ENCODE peak calls at places on chromosomes 7 and 10, in ten cellular contexts. One of them, this sample, is unnamed.

GRCh38 chr10:90937645-90938258 is 16.9 kb upstream of the ANKRD1 start:
- DNase-seq in GM12865: no peak
- DNase-seq in Calu3: no peak
- DNase-seq in cardiac fibroblast: no peak
- DNase-seq in AG10803: no peak
- DNase-seq in H9: no peak
- DNase-seq in brain microvascular endothelial cell: no peak
- DNase-seq in MCF 10A: no peak
- DNase-seq in SK-N-SH: no peak
- DNase-seq in ovary: no peak
- DNase-seq in this sample: no peak

GRCh38 chr7:25557930-25558329 is 329.6 kb upstream of the NPVF start:
- DNase-seq in ovary: no peak
- DNase-seq in H9: no peak
- DNase-seq in cardiac fibroblast: no peak
- DNase-seq in GM12865: no peak
- DNase-seq in SK-N-SH: no peak
- DNase-seq in AG10803: no peak
- DNase-seq in MCF 10A: no peak
- DNase-seq in Calu3: no peak
- DNase-seq in brain microvascular endothelial cell: no peak
- DNase-seq in this sample: no peak

GRCh38 chr10:95183451-95184230 is 10.4 kb upstream of the ACSM6 start:
- DNase-seq in MCF 10A: peak; percentile 80
- DNase-seq in cardiac fibroblast: peak; percentile 85
- DNase-seq in Calu3: peak; percentile 93
- DNase-seq in brain microvascular endothelial cell: peak; percentile 67
- DNase-seq in AG10803: peak; percentile 77
- DNase-seq in H9: peak; percentile 92
- DNase-seq in GM12865: peak; percentile 93
- DNase-seq in SK-N-SH: peak; percentile 96
- DNase-seq in ovary: peak; percentile 77
- DNase-seq in this sample: peak; percentile 82

GRCh38 chr7:98619450-98620321 is 2.6 kb downstream of the NPTX2 start:
- DNase-seq in AG10803: peak; percentile 10
- DNase-seq in cardiac fibroblast: peak; percentile 69
- DNase-seq in Calu3: peak; percentile 36
- DNase-seq in H9: peak; percentile 67
- DNase-seq in SK-N-SH: peak; percentile 33
- DNase-seq in MCF 10A: peak; percentile 51
- DNase-seq in ovary: no peak
- DNase-seq in brain microvascular endothelial cell: no peak
- DNase-seq in GM12865: no peak
- DNase-seq in this sample: no peak

GRCh38 chr10:32548208-32548607 is 102.3 kb downstream of the CCDC7 start:
- DNase-seq in cardiac fibroblast: no peak
- DNase-seq in AG10803: no peak
- DNase-seq in brain microvascular endothelial cell: no peak
- DNase-seq in H9: no peak
- DNase-seq in GM12865: no peak
- DNase-seq in SK-N-SH: no peak
- DNase-seq in MCF 10A: no peak
- DNase-seq in ovary: no peak
- DNase-seq in Calu3: no peak
- DNase-seq in this sample: peak; percentile 2

GRCh38 chr10:69506834-69507643 is 55.8 kb downstream of the TSPAN15 start:
- DNase-seq in GM12865: no peak
- DNase-seq in MCF 10A: no peak
- DNase-seq in AG10803: no peak
- DNase-seq in Calu3: no peak
- DNase-seq in H9: peak; percentile 47
- DNase-seq in brain microvascular endothelial cell: no peak
- DNase-seq in ovary: no peak
- DNase-seq in cardiac fibroblast: no peak
- DNase-seq in SK-N-SH: peak; percentile 21
- DNase-seq in this sample: no peak

GRCh38 chr7:20596653-20597052 is 18.8 kb upstream of the ABCB5 start:
- DNase-seq in brain microvascular endothelial cell: peak; percentile 56
- DNase-seq in H9: no peak
- DNase-seq in Calu3: no peak
- DNase-seq in SK-N-SH: no peak
- DNase-seq in cardiac fibroblast: peak; percentile 23
- DNase-seq in MCF 10A: peak; percentile 40
- DNase-seq in AG10803: peak; percentile 77
- DNase-seq in GM12865: no peak
- DNase-seq in ovary: no peak
- DNase-seq in this sample: peak; percentile 87

GRCh38 chr10:111473361-111473760 is 396.5 kb downstream of the ADRA2A start:
- DNase-seq in brain microvascular endothelial cell: no peak
- DNase-seq in cardiac fibroblast: no peak
- DNase-seq in SK-N-SH: no peak
- DNase-seq in MCF 10A: peak; percentile 88
- DNase-seq in H9: no peak
- DNase-seq in Calu3: no peak
- DNase-seq in AG10803: no peak
- DNase-seq in ovary: no peak
- DNase-seq in GM12865: no peak
- DNase-seq in this sample: peak; percentile 86

GRCh38 chr10:88232978-88233537 is 350.1 kb downstream of the RNLS start:
- DNase-seq in GM12865: no peak
- DNase-seq in AG10803: no peak
- DNase-seq in SK-N-SH: peak; percentile 12
- DNase-seq in Calu3: no peak
- DNase-seq in cardiac fibroblast: peak; percentile 23
- DNase-seq in brain microvascular endothelial cell: no peak
- DNase-seq in MCF 10A: no peak
- DNase-seq in ovary: no peak
- DNase-seq in H9: no peak
- DNase-seq in this sample: no peak

GRCh38 chr10:129964611-129965417 is 740 bp upstream of the EBF3 start:
- DNase-seq in H9: no peak
- DNase-seq in SK-N-SH: no peak
- DNase-seq in ovary: no peak
- DNase-seq in brain microvascular endothelial cell: no peak
- DNase-seq in Calu3: no peak
- DNase-seq in GM12865: no peak
- DNase-seq in MCF 10A: no peak
- DNase-seq in cardiac fibroblast: peak; percentile 24
- DNase-seq in AG10803: no peak
- DNase-seq in this sample: no peak

GRCh38 chr10:100027416-100027815 is 17.7 kb upstream of the DNMBP start:
- DNase-seq in ovary: no peak
- DNase-seq in GM12865: no peak
- DNase-seq in cardiac fibroblast: no peak
- DNase-seq in Calu3: no peak
- DNase-seq in MCF 10A: no peak
- DNase-seq in brain microvascular endothelial cell: no peak
- DNase-seq in H9: no peak
- DNase-seq in AG10803: no peak
- DNase-seq in SK-N-SH: no peak
- DNase-seq in this sample: no peak

GRCh38 chr10:117553171-117553814 is 10.7 kb downstream of the EMX2 start:
- DNase-seq in ovary: peak; percentile 35
- DNase-seq in cardiac fibroblast: no peak
- DNase-seq in Calu3: no peak
- DNase-seq in H9: peak; percentile 63
- DNase-seq in MCF 10A: no peak
- DNase-seq in brain microvascular endothelial cell: no peak
- DNase-seq in GM12865: no peak
- DNase-seq in SK-N-SH: no peak
- DNase-seq in AG10803: peak; percentile 51
- DNase-seq in this sample: no peak

GRCh38 chr10:99694171-99694570 is 34.9 kb downstream of the ENTPD7 start:
- DNase-seq in brain microvascular endothelial cell: peak; percentile 61
- DNase-seq in MCF 10A: no peak
- DNase-seq in H9: no peak
- DNase-seq in AG10803: peak; percentile 92
- DNase-seq in Calu3: no peak
- DNase-seq in SK-N-SH: no peak
- DNase-seq in GM12865: no peak
- DNase-seq in cardiac fibroblast: peak; percentile 21
- DNase-seq in ovary: no peak
- DNase-seq in this sample: peak; percentile 16

GRCh38 chr7:44518761-44519160 is 22.4 kb downstream of the NPC1L1 start:
- DNase-seq in GM12865: no peak
- DNase-seq in SK-N-SH: no peak
- DNase-seq in AG10803: no peak
- DNase-seq in Calu3: no peak
- DNase-seq in cardiac fibroblast: no peak
- DNase-seq in MCF 10A: no peak
- DNase-seq in brain microvascular endothelial cell: no peak
- DNase-seq in H9: no peak
- DNase-seq in ovary: no peak
- DNase-seq in this sample: no peak

GRCh38 chr7:50367570-50367969 is 63.1 kb downstream of the IKZF1 start:
- DNase-seq in GM12865: no peak
- DNase-seq in cardiac fibroblast: no peak
- DNase-seq in Calu3: no peak
- DNase-seq in H9: no peak
- DNase-seq in AG10803: no peak
- DNase-seq in MCF 10A: no peak
- DNase-seq in brain microvascular endothelial cell: no peak
- DNase-seq in SK-N-SH: no peak
- DNase-seq in ovary: no peak
- DNase-seq in this sample: no peak

GRCh38 chr7:50370884-50371283 is 66.4 kb downstream of the IKZF1 start:
- DNase-seq in cardiac fibroblast: no peak
- DNase-seq in Calu3: no peak
- DNase-seq in ovary: no peak
- DNase-seq in SK-N-SH: no peak
- DNase-seq in MCF 10A: no peak
- DNase-seq in H9: no peak
- DNase-seq in AG10803: no peak
- DNase-seq in GM12865: no peak
- DNase-seq in brain microvascular endothelial cell: no peak
- DNase-seq in this sample: no peak

GRCh38 chr7:50371551-50372021 is 67.1 kb downstream of the IKZF1 start:
- DNase-seq in brain microvascular endothelial cell: no peak
- DNase-seq in AG10803: no peak
- DNase-seq in ovary: no peak
- DNase-seq in Calu3: no peak
- DNase-seq in MCF 10A: no peak
- DNase-seq in GM12865: peak; percentile 56
- DNase-seq in cardiac fibroblast: no peak
- DNase-seq in H9: no peak
- DNase-seq in SK-N-SH: no peak
- DNase-seq in this sample: no peak

GRCh38 chr7:50368366-50368765 is 63.9 kb downstream of the IKZF1 start:
- DNase-seq in H9: no peak
- DNase-seq in ovary: no peak
- DNase-seq in AG10803: no peak
- DNase-seq in Calu3: no peak
- DNase-seq in cardiac fibroblast: no peak
- DNase-seq in MCF 10A: no peak
- DNase-seq in brain microvascular endothelial cell: no peak
- DNase-seq in SK-N-SH: no peak
- DNase-seq in GM12865: peak; percentile 63
- DNase-seq in this sample: no peak

DNA sequence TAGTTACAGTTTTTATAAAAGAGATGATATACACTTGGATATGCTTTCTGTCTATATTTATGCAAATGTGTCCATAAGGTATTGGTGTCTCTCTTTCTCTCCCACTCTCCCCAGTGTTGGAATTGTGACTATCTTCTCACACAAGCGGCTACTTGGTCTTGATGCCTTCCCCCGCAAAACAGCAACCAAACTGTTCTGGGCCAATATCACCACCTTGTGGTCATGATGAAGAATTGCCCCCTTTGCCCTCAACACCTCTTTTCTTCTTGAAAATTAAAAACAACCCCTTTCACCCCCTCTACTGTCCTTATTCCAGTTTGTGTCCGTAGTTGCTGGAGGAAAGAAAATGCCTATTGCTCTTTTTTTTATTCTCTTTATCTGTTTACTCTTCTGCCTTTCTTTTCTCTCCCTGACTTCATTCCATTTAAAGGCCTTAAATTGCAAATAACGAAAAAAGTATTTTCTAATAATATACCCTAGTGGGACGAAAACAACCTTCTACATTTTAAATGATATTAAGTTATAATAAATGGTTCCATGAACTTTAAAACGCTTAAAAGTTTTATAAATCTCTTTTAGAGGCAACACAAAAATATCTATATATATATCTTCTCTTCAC is 65.0 kb downstream of the IKZF1 start:
- DNase-seq in Calu3: no peak
- DNase-seq in SK-N-SH: peak; percentile 57
- DNase-seq in brain microvascular endothelial cell: no peak
- DNase-seq in H9: peak; percentile 50
- DNase-seq in ovary: no peak
- DNase-seq in GM12865: peak; percentile 81
- DNase-seq in AG10803: no peak
- DNase-seq in MCF 10A: peak; percentile 43
- DNase-seq in cardiac fibroblast: peak; percentile 5
- DNase-seq in this sample: peak; percentile 39
- TF ChIP-seq CTCF in Calu3: peak; percentile 68
- TF ChIP-seq CTCF in SK-N-SH: peak; percentile 51
- TF ChIP-seq CTCF in brain microvascular endothelial cell: peak; percentile 56
- TF ChIP-seq CTCF in H9: peak; percentile 92
- TF ChIP-seq CTCF in ovary: no peak
- TF ChIP-seq CTCF in GM12865: peak; percentile 61
- TF ChIP-seq CTCF in AG10803: peak; percentile 25
- TF ChIP-seq CTCF in MCF 10A: peak; percentile 48
- TF ChIP-seq CTCF in cardiac fibroblast: peak; percentile 39
- TF ChIP-seq CTCF in this sample: peak; percentile 44

GRCh38 chr7:27235387-27236052 is 7.1 kb upstream of the EVX1 start:
- DNase-seq in H9: peak; percentile 84
- DNase-seq in brain microvascular endothelial cell: peak; percentile 11
- DNase-seq in MCF 10A: peak; percentile 46
- DNase-seq in Calu3: peak; percentile 91
- DNase-seq in GM12865: peak; percentile 16
- DNase-seq in AG10803: peak; percentile 17
- DNase-seq in SK-N-SH: peak; percentile 85
- DNase-seq in cardiac fibroblast: peak; percentile 34
- DNase-seq in ovary: no peak
- DNase-seq in this sample: peak; percentile 21
- TF ChIP-seq CTCF in H9: peak; percentile 65
- TF ChIP-seq CTCF in brain microvascular endothelial cell: peak; percentile 52
- TF ChIP-seq CTCF in MCF 10A: peak; percentile 44
- TF ChIP-seq CTCF in Calu3: peak; percentile 74
- TF ChIP-seq CTCF in GM12865: no peak
- TF ChIP-seq CTCF in AG10803: peak; percentile 26
- TF ChIP-seq CTCF in SK-N-SH: peak; percentile 44
- TF ChIP-seq CTCF in cardiac fibroblast: peak; percentile 14
- TF ChIP-seq CTCF in ovary: no peak
- TF ChIP-seq CTCF in this sample: no peak

GRCh38 chr7:7521259-7521658 is 14.4 kb downstream of the COL28A1 start:
- DNase-seq in GM12865: peak; percentile 31
- DNase-seq in SK-N-SH: no peak
- DNase-seq in H9: no peak
- DNase-seq in cardiac fibroblast: no peak
- DNase-seq in AG10803: no peak
- DNase-seq in Calu3: no peak
- DNase-seq in ovary: no peak
- DNase-seq in brain microvascular endothelial cell: peak; percentile 6
- DNase-seq in MCF 10A: no peak
- DNase-seq in this sample: no peak
- TF ChIP-seq CTCF in GM12865: no peak
- TF ChIP-seq CTCF in SK-N-SH: no peak
- TF ChIP-seq CTCF in H9: no peak
- TF ChIP-seq CTCF in cardiac fibroblast: no peak
- TF ChIP-seq CTCF in AG10803: no peak
- TF ChIP-seq CTCF in Calu3: no peak
- TF ChIP-seq CTCF in ovary: no peak
- TF ChIP-seq CTCF in brain microvascular endothelial cell: no peak
- TF ChIP-seq CTCF in MCF 10A: no peak
- TF ChIP-seq CTCF in this sample: no peak

GRCh38 chr7:23544913-23545354 is 13.2 kb upstream of the TRA2A start:
- DNase-seq in Calu3: peak; percentile 70
- DNase-seq in brain microvascular endothelial cell: peak; percentile 35
- DNase-seq in MCF 10A: peak; percentile 75
- DNase-seq in ovary: no peak
- DNase-seq in H9: no peak
- DNase-seq in SK-N-SH: no peak
- DNase-seq in cardiac fibroblast: peak; percentile 43
- DNase-seq in AG10803: peak; percentile 22
- DNase-seq in GM12865: peak; percentile 78
- DNase-seq in this sample: peak; percentile 75
- TF ChIP-seq CTCF in Calu3: peak; percentile 51
- TF ChIP-seq CTCF in brain microvascular endothelial cell: peak; percentile 57
- TF ChIP-seq CTCF in MCF 10A: peak; percentile 68
- TF ChIP-seq CTCF in ovary: no peak
- TF ChIP-seq CTCF in H9: peak; percentile 52
- TF ChIP-seq CTCF in SK-N-SH: peak; percentile 53
- TF ChIP-seq CTCF in cardiac fibroblast: peak; percentile 58
- TF ChIP-seq CTCF in AG10803: peak; percentile 47
- TF ChIP-seq CTCF in GM12865: peak; percentile 73
- TF ChIP-seq CTCF in this sample: peak; percentile 81